ENCODE peak calls at places on chromosomes 12 and 14, in nine cellular contexts. One of them, this sample, is unnamed. For H3K36me3, H3K9me3 and H3K27me3, the result is how much of the 10 kb centered on the place peaks cover.

GRCh38 chr14:71566276-71566675 is 366.0 kb upstream of the RGS6 start:
- DNase-seq in PC-3: no peak
- DNase-seq in GM23248: no peak
- DNase-seq in psoas muscle: no peak
- DNase-seq in tibial nerve: no peak
- DNase-seq in WERI-Rb-1: no peak
- DNase-seq in CD4-positive, alpha-beta memory T cell: no peak
- DNase-seq in adipocyte: no peak
- DNase-seq in heart right ventricle: no peak
- DNase-seq in this sample: no peak

GRCh38 chr12:121009744-121010143 is 6.5 kb downstream of the C12orf43 start:
- DNase-seq in psoas muscle: no peak
- DNase-seq in GM23248: peak
- DNase-seq in adipocyte: peak
- DNase-seq in WERI-Rb-1: peak
- DNase-seq in heart right ventricle: no peak
- DNase-seq in CD4-positive, alpha-beta memory T cell: no peak
- DNase-seq in tibial nerve: no peak
- DNase-seq in PC-3: peak
- DNase-seq in this sample: no peak

GRCh38 chr12:132593938-132594358 is 16.4 kb downstream of the LRCOL1 start:
- DNase-seq in heart right ventricle: peak
- DNase-seq in adipocyte: peak
- DNase-seq in CD4-positive, alpha-beta memory T cell: no peak
- DNase-seq in psoas muscle: peak
- DNase-seq in WERI-Rb-1: peak
- DNase-seq in tibial nerve: peak
- DNase-seq in GM23248: peak
- DNase-seq in PC-3: peak
- DNase-seq in this sample: no peak

GRCh38 chr14:28987516-28987915 is 220.9 kb downstream of the FOXG1 start:
- DNase-seq in PC-3: no peak
- DNase-seq in psoas muscle: no peak
- DNase-seq in GM23248: peak
- DNase-seq in CD4-positive, alpha-beta memory T cell: no peak
- DNase-seq in adipocyte: peak
- DNase-seq in WERI-Rb-1: no peak
- DNase-seq in heart right ventricle: no peak
- DNase-seq in tibial nerve: no peak
- DNase-seq in this sample: no peak

GRCh38 chr12:67977668-67978067 is 11.6 kb upstream of the IFNG-AS1 start:
- DNase-seq in CD4-positive, alpha-beta memory T cell: no peak
- DNase-seq in tibial nerve: no peak
- DNase-seq in WERI-Rb-1: no peak
- DNase-seq in PC-3: no peak
- DNase-seq in adipocyte: no peak
- DNase-seq in psoas muscle: no peak
- DNase-seq in heart right ventricle: no peak
- DNase-seq in GM23248: no peak
- DNase-seq in this sample: no peak

GRCh38 chr12:9869307-9870161 is at the start of gene CLEC2B:
- DNase-seq in CD4-positive, alpha-beta memory T cell: peak
- DNase-seq in WERI-Rb-1: no peak
- DNase-seq in adipocyte: peak
- DNase-seq in PC-3: peak
- DNase-seq in GM23248: peak
- DNase-seq in psoas muscle: no peak
- DNase-seq in heart right ventricle: peak
- DNase-seq in tibial nerve: no peak
- DNase-seq in this sample: peak

GRCh38 chr12:27185234-27186045 is 58.6 kb upstream of the STK38L start:
- DNase-seq in adipocyte: peak
- DNase-seq in heart right ventricle: no peak
- DNase-seq in GM23248: peak
- DNase-seq in tibial nerve: no peak
- DNase-seq in CD4-positive, alpha-beta memory T cell: peak
- DNase-seq in psoas muscle: no peak
- DNase-seq in PC-3: peak
- DNase-seq in WERI-Rb-1: no peak
- DNase-seq in this sample: no peak

GRCh38 chr12:77062846-77063461 is 2.4 kb downstream of the E2F7 start:
- DNase-seq in GM23248: no peak
- DNase-seq in tibial nerve: no peak
- DNase-seq in WERI-Rb-1: no peak
- DNase-seq in adipocyte: no peak
- DNase-seq in PC-3: peak
- DNase-seq in CD4-positive, alpha-beta memory T cell: no peak
- DNase-seq in heart right ventricle: peak
- DNase-seq in psoas muscle: no peak
- DNase-seq in this sample: no peak

GRCh38 chr12:70317781-70318180 is 48.3 kb upstream of the KCNMB4 start:
- DNase-seq in tibial nerve: no peak
- DNase-seq in psoas muscle: no peak
- DNase-seq in PC-3: no peak
- DNase-seq in CD4-positive, alpha-beta memory T cell: no peak
- DNase-seq in adipocyte: no peak
- DNase-seq in WERI-Rb-1: no peak
- DNase-seq in heart right ventricle: no peak
- DNase-seq in GM23248: no peak
- DNase-seq in this sample: no peak

GRCh38 chr12:29008786-29009185 is 140.3 kb upstream of the FAR2 start:
- DNase-seq in PC-3: peak
- DNase-seq in WERI-Rb-1: no peak
- DNase-seq in adipocyte: no peak
- DNase-seq in heart right ventricle: no peak
- DNase-seq in psoas muscle: no peak
- DNase-seq in tibial nerve: no peak
- DNase-seq in GM23248: peak
- DNase-seq in CD4-positive, alpha-beta memory T cell: no peak
- DNase-seq in this sample: no peak

GRCh38 chr14:73058923-73059311 is 583 bp downstream of the RBM25 start:
- DNase-seq in PC-3: peak
- DNase-seq in adipocyte: peak
- DNase-seq in GM23248: peak
- DNase-seq in WERI-Rb-1: peak
- DNase-seq in CD4-positive, alpha-beta memory T cell: no peak
- DNase-seq in tibial nerve: peak
- DNase-seq in heart right ventricle: peak
- DNase-seq in psoas muscle: no peak
- DNase-seq in this sample: no peak

GRCh38 chr12:95838125-95838524 is 20.6 kb upstream of the SNRPF start:
- DNase-seq in PC-3: peak
- DNase-seq in tibial nerve: peak
- DNase-seq in adipocyte: peak
- DNase-seq in WERI-Rb-1: no peak
- DNase-seq in heart right ventricle: no peak
- DNase-seq in CD4-positive, alpha-beta memory T cell: no peak
- DNase-seq in GM23248: peak
- DNase-seq in psoas muscle: no peak
- DNase-seq in this sample: no peak

GRCh38 chr14:55373784-55374725 is 37.6 kb downstream of the ATG14 start:
- DNase-seq in tibial nerve: no peak
- DNase-seq in WERI-Rb-1: no peak
- DNase-seq in heart right ventricle: no peak
- DNase-seq in PC-3: peak
- DNase-seq in adipocyte: peak
- DNase-seq in CD4-positive, alpha-beta memory T cell: peak
- DNase-seq in GM23248: peak
- DNase-seq in psoas muscle: no peak
- DNase-seq in this sample: no peak

GRCh38 chr12:89019439-89020120 is 332.7 kb downstream of the DUSP6 start:
- DNase-seq in GM23248: peak
- DNase-seq in adipocyte: peak
- DNase-seq in tibial nerve: peak
- DNase-seq in CD4-positive, alpha-beta memory T cell: peak
- DNase-seq in heart right ventricle: peak
- DNase-seq in psoas muscle: peak
- DNase-seq in WERI-Rb-1: peak
- DNase-seq in PC-3: peak
- DNase-seq in this sample: peak

GRCh38 chr12:94260717-94261116 is 112.3 kb downstream of the PLXNC1 start:
- DNase-seq in adipocyte: no peak
- DNase-seq in WERI-Rb-1: no peak
- DNase-seq in tibial nerve: no peak
- DNase-seq in CD4-positive, alpha-beta memory T cell: no peak
- DNase-seq in psoas muscle: no peak
- DNase-seq in PC-3: no peak
- DNase-seq in GM23248: no peak
- DNase-seq in heart right ventricle: no peak
- DNase-seq in this sample: no peak

DNA sequence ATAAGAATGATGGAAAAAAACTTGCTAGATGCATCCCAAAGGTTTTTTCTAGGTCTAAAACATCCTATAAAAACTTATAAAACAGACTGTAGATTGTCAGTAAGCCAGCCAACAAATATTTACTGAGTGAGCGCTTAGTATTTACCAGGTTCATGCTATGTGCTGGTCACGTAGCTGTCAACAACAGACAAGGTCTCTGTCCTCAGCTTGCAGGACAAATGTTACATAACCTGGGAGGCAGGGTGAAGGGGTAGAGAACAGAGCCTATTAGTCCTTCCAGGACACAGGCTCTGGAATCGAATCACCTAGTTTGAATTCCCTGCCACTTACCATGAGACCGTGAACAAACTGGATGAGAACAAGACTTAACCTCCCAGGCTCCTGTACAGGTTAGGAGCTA is 6.4 kb downstream of the NFYB start:
- DNase-seq in CD4-positive, alpha-beta memory T cell: no peak
- DNase-seq in adipocyte: no peak
- DNase-seq in heart right ventricle: no peak
- DNase-seq in WERI-Rb-1: no peak
- DNase-seq in GM23248: no peak
- DNase-seq in tibial nerve: no peak
- DNase-seq in psoas muscle: no peak
- DNase-seq in PC-3: peak
- DNase-seq in this sample: no peak
- H3K36me3 ChIP-seq in CD4-positive, alpha-beta memory T cell: under half
- H3K36me3 ChIP-seq in adipocyte: half or more
- H3K36me3 ChIP-seq in heart right ventricle: under half
- H3K36me3 ChIP-seq in WERI-Rb-1: half or more
- H3K36me3 ChIP-seq in GM23248: under half
- H3K36me3 ChIP-seq in tibial nerve: under half
- H3K36me3 ChIP-seq in psoas muscle: half or more
- H3K36me3 ChIP-seq in PC-3: under half
- H3K36me3 ChIP-seq in this sample: under half

GRCh38 chr14:100810861-100811461 is 15.0 kb upstream of the MEG3 start:
- DNase-seq in adipocyte: no peak
- DNase-seq in tibial nerve: no peak
- DNase-seq in heart right ventricle: no peak
- DNase-seq in GM23248: no peak
- DNase-seq in WERI-Rb-1: no peak
- DNase-seq in PC-3: peak
- DNase-seq in psoas muscle: no peak
- DNase-seq in CD4-positive, alpha-beta memory T cell: no peak
- DNase-seq in this sample: no peak
- H3K9me3 ChIP-seq in adipocyte: under half
- H3K9me3 ChIP-seq in tibial nerve: half or more
- H3K9me3 ChIP-seq in heart right ventricle: under half
- H3K9me3 ChIP-seq in GM23248: under half
- H3K9me3 ChIP-seq in WERI-Rb-1: half or more
- H3K9me3 ChIP-seq in PC-3: under half
- H3K9me3 ChIP-seq in psoas muscle: under half
- H3K9me3 ChIP-seq in CD4-positive, alpha-beta memory T cell: under half
- H3K9me3 ChIP-seq in this sample: under half

GRCh38 chr12:11535127-11535526 is 114.3 kb upstream of the ETV6 start:
- DNase-seq in adipocyte: no peak
- DNase-seq in psoas muscle: no peak
- DNase-seq in tibial nerve: no peak
- DNase-seq in WERI-Rb-1: no peak
- DNase-seq in PC-3: no peak
- DNase-seq in CD4-positive, alpha-beta memory T cell: no peak
- DNase-seq in heart right ventricle: no peak
- DNase-seq in GM23248: no peak
- DNase-seq in this sample: no peak
- H3K27me3 ChIP-seq in adipocyte: under half
- H3K27me3 ChIP-seq in psoas muscle: under half
- H3K27me3 ChIP-seq in tibial nerve: under half
- H3K27me3 ChIP-seq in WERI-Rb-1: under half
- H3K27me3 ChIP-seq in PC-3: under half
- H3K27me3 ChIP-seq in CD4-positive, alpha-beta memory T cell: under half
- H3K27me3 ChIP-seq in heart right ventricle: under half
- H3K27me3 ChIP-seq in GM23248: under half
- H3K27me3 ChIP-seq in this sample: under half

GRCh38 chr12:105175397-105175990 is 60.5 kb downstream of the APPL2 start:
- DNase-seq in PC-3: no peak
- DNase-seq in psoas muscle: no peak
- DNase-seq in WERI-Rb-1: no peak
- DNase-seq in GM23248: no peak
- DNase-seq in CD4-positive, alpha-beta memory T cell: no peak
- DNase-seq in tibial nerve: no peak
- DNase-seq in adipocyte: no peak
- DNase-seq in heart right ventricle: no peak
- DNase-seq in this sample: no peak
- H3K36me3 ChIP-seq in PC-3: under half
- H3K36me3 ChIP-seq in psoas muscle: half or more
- H3K36me3 ChIP-seq in WERI-Rb-1: under half
- H3K36me3 ChIP-seq in GM23248: half or more
- H3K36me3 ChIP-seq in CD4-positive, alpha-beta memory T cell: under half
- H3K36me3 ChIP-seq in tibial nerve: under half
- H3K36me3 ChIP-seq in adipocyte: half or more
- H3K36me3 ChIP-seq in heart right ventricle: under half
- H3K36me3 ChIP-seq in this sample: under half

GRCh38 chr12:34390171-34390841 is 368.0 kb downstream of the ALG10 start:
- DNase-seq in tibial nerve: no peak
- DNase-seq in psoas muscle: peak
- DNase-seq in CD4-positive, alpha-beta memory T cell: no peak
- DNase-seq in WERI-Rb-1: no peak
- DNase-seq in PC-3: no peak
- DNase-seq in GM23248: no peak
- DNase-seq in heart right ventricle: no peak
- DNase-seq in adipocyte: no peak
- DNase-seq in this sample: no peak

GRCh38 chr12:34387711-34388635 is 365.7 kb downstream of the ALG10 start:
- DNase-seq in PC-3: no peak
- DNase-seq in tibial nerve: no peak
- DNase-seq in heart right ventricle: no peak
- DNase-seq in psoas muscle: peak
- DNase-seq in WERI-Rb-1: no peak
- DNase-seq in GM23248: no peak
- DNase-seq in adipocyte: no peak
- DNase-seq in CD4-positive, alpha-beta memory T cell: no peak
- DNase-seq in this sample: no peak

GRCh38 chr12:34389378-34390170 is 367.3 kb downstream of the ALG10 start:
- DNase-seq in CD4-positive, alpha-beta memory T cell: no peak
- DNase-seq in PC-3: no peak
- DNase-seq in WERI-Rb-1: no peak
- DNase-seq in adipocyte: no peak
- DNase-seq in psoas muscle: peak
- DNase-seq in tibial nerve: no peak
- DNase-seq in heart right ventricle: no peak
- DNase-seq in GM23248: no peak
- DNase-seq in this sample: no peak

GRCh38 chr12:34386621-34387255 is 364.4 kb downstream of the ALG10 start:
- DNase-seq in adipocyte: no peak
- DNase-seq in tibial nerve: no peak
- DNase-seq in WERI-Rb-1: no peak
- DNase-seq in GM23248: no peak
- DNase-seq in PC-3: no peak
- DNase-seq in CD4-positive, alpha-beta memory T cell: no peak
- DNase-seq in heart right ventricle: no peak
- DNase-seq in psoas muscle: no peak
- DNase-seq in this sample: no peak

GRCh38 chr12:34388636-34389377 is 366.5 kb downstream of the ALG10 start:
- DNase-seq in tibial nerve: no peak
- DNase-seq in GM23248: no peak
- DNase-seq in WERI-Rb-1: no peak
- DNase-seq in PC-3: no peak
- DNase-seq in CD4-positive, alpha-beta memory T cell: no peak
- DNase-seq in adipocyte: no peak
- DNase-seq in psoas muscle: peak
- DNase-seq in heart right ventricle: no peak
- DNase-seq in this sample: no peak
- H3K9me3 ChIP-seq in tibial nerve: half or more
- H3K9me3 ChIP-seq in GM23248: under half
- H3K9me3 ChIP-seq in WERI-Rb-1: under half
- H3K9me3 ChIP-seq in PC-3: under half
- H3K9me3 ChIP-seq in CD4-positive, alpha-beta memory T cell: under half
- H3K9me3 ChIP-seq in adipocyte: under half
- H3K9me3 ChIP-seq in psoas muscle: under half
- H3K9me3 ChIP-seq in heart right ventricle: under half
- H3K9me3 ChIP-seq in this sample: half or more